ENCODE peak calls at places on chromosomes 1 and 21, in six cellular contexts. One of them, this sample, is unnamed.

GRCh38 chr1:50605186-50605875 is 182.1 kb upstream of the DMRTA2 start:
- DNase-seq in hepatocyte: peak
- DNase-seq in BJ: no peak
- DNase-seq in astrocyte: peak
- DNase-seq in tibial artery: no peak
- DNase-seq in fibroblast of mammary gland: peak
- DNase-seq in this sample: peak

GRCh38 chr1:33257759-33258712 is 1.7 kb downstream of the ZNF362 start:
- DNase-seq in hepatocyte: peak
- DNase-seq in BJ: no peak
- DNase-seq in astrocyte: no peak
- DNase-seq in tibial artery: no peak
- DNase-seq in fibroblast of mammary gland: no peak
- DNase-seq in this sample: no peak

GRCh38 chr1:192892934-192893333 is 84.1 kb downstream of the RGS2 start:
- DNase-seq in hepatocyte: no peak
- DNase-seq in BJ: no peak
- DNase-seq in astrocyte: no peak
- DNase-seq in tibial artery: no peak
- DNase-seq in fibroblast of mammary gland: no peak
- DNase-seq in this sample: no peak

GRCh38 chr1:216186816-216187215 is 236.4 kb downstream of the USH2A start:
- DNase-seq in hepatocyte: peak
- DNase-seq in BJ: no peak
- DNase-seq in astrocyte: peak
- DNase-seq in tibial artery: no peak
- DNase-seq in fibroblast of mammary gland: peak
- DNase-seq in this sample: no peak

GRCh38 chr1:67853704-67854103 is 20.4 kb upstream of the GNG12 start:
- DNase-seq in hepatocyte: peak
- DNase-seq in BJ: no peak
- DNase-seq in astrocyte: peak
- DNase-seq in tibial artery: no peak
- DNase-seq in fibroblast of mammary gland: peak
- DNase-seq in this sample: peak

GRCh38 chr1:2602866-2603520 is 16.4 kb downstream of the PRXL2B start:
- DNase-seq in hepatocyte: no peak
- DNase-seq in BJ: no peak
- DNase-seq in astrocyte: no peak
- DNase-seq in tibial artery: no peak
- DNase-seq in fibroblast of mammary gland: no peak
- DNase-seq in this sample: no peak

GRCh38 chr1:1037366-1038327 is 17.7 kb downstream of the AGRN start:
- DNase-seq in hepatocyte: no peak
- DNase-seq in BJ: no peak
- DNase-seq in astrocyte: no peak
- DNase-seq in tibial artery: no peak
- DNase-seq in fibroblast of mammary gland: no peak
- DNase-seq in this sample: no peak

GRCh38 chr21:15742052-15742451 is 12.3 kb downstream of the USP25 start:
- DNase-seq in hepatocyte: no peak
- DNase-seq in BJ: no peak
- DNase-seq in astrocyte: peak
- DNase-seq in tibial artery: no peak
- DNase-seq in fibroblast of mammary gland: no peak
- DNase-seq in this sample: no peak

GRCh38 chr1:33609739-33610138 is 137.3 kb downstream of the ZSCAN20 start:
- DNase-seq in hepatocyte: no peak
- DNase-seq in BJ: no peak
- DNase-seq in astrocyte: no peak
- DNase-seq in tibial artery: no peak
- DNase-seq in fibroblast of mammary gland: no peak
- DNase-seq in this sample: no peak

GRCh38 chr21:45136927-45137611 is 62.7 kb downstream of the ADARB1 start:
- DNase-seq in hepatocyte: peak
- DNase-seq in BJ: peak
- DNase-seq in astrocyte: peak
- DNase-seq in tibial artery: peak
- DNase-seq in fibroblast of mammary gland: peak
- DNase-seq in this sample: peak

GRCh38 chr1:181531441-181531840 is 48.1 kb downstream of the CACNA1E start:
- DNase-seq in hepatocyte: no peak
- DNase-seq in BJ: no peak
- DNase-seq in astrocyte: no peak
- DNase-seq in tibial artery: no peak
- DNase-seq in fibroblast of mammary gland: no peak
- DNase-seq in this sample: no peak
- TF ChIP-seq CTCF in hepatocyte: no peak
- TF ChIP-seq CTCF in BJ: no peak
- TF ChIP-seq CTCF in astrocyte: no peak
- TF ChIP-seq CTCF in tibial artery: no peak
- TF ChIP-seq CTCF in fibroblast of mammary gland: no peak
- TF ChIP-seq CTCF in this sample: no peak

GRCh38 chr21:34536820-34537219 is 24.8 kb upstream of the KCNE1 start:
- DNase-seq in hepatocyte: peak
- DNase-seq in BJ: no peak
- DNase-seq in astrocyte: peak
- DNase-seq in tibial artery: no peak
- DNase-seq in fibroblast of mammary gland: no peak
- DNase-seq in this sample: no peak
- H3K4me3 ChIP-seq in hepatocyte: no peak
- H3K4me3 ChIP-seq in BJ: no peak
- H3K4me3 ChIP-seq in astrocyte: no peak
- H3K4me3 ChIP-seq in tibial artery: no peak
- H3K4me3 ChIP-seq in fibroblast of mammary gland: no peak
- H3K4me3 ChIP-seq in this sample: no peak

GRCh38 chr1:59718064-59718988 is 96.4 kb upstream of the HOOK1 start:
- DNase-seq in hepatocyte: peak
- DNase-seq in BJ: no peak
- DNase-seq in astrocyte: no peak
- DNase-seq in tibial artery: no peak
- DNase-seq in fibroblast of mammary gland: peak
- DNase-seq in this sample: no peak
- TF ChIP-seq CTCF in hepatocyte: peak
- TF ChIP-seq CTCF in BJ: peak
- TF ChIP-seq CTCF in astrocyte: peak
- TF ChIP-seq CTCF in tibial artery: peak
- TF ChIP-seq CTCF in fibroblast of mammary gland: peak
- TF ChIP-seq CTCF in this sample: peak

GRCh38 chr21:38789275-38789674 is 16.5 kb upstream of the ETS2 start:
- DNase-seq in hepatocyte: no peak
- DNase-seq in BJ: no peak
- DNase-seq in astrocyte: no peak
- DNase-seq in tibial artery: no peak
- DNase-seq in fibroblast of mammary gland: no peak
- DNase-seq in this sample: no peak

GRCh38 chr21:38790038-38790437 is 15.7 kb upstream of the ETS2 start:
- DNase-seq in hepatocyte: no peak
- DNase-seq in BJ: no peak
- DNase-seq in astrocyte: no peak
- DNase-seq in tibial artery: no peak
- DNase-seq in fibroblast of mammary gland: no peak
- DNase-seq in this sample: no peak

GRCh38 chr21:38788275-38788911 is 17.3 kb upstream of the ETS2 start:
- DNase-seq in hepatocyte: no peak
- DNase-seq in BJ: no peak
- DNase-seq in astrocyte: no peak
- DNase-seq in tibial artery: no peak
- DNase-seq in fibroblast of mammary gland: no peak
- DNase-seq in this sample: no peak

GRCh38 chr21:38793060-38793459 is 12.7 kb upstream of the ETS2 start:
- DNase-seq in hepatocyte: no peak
- DNase-seq in BJ: no peak
- DNase-seq in astrocyte: no peak
- DNase-seq in tibial artery: no peak
- DNase-seq in fibroblast of mammary gland: no peak
- DNase-seq in this sample: no peak

DNA sequence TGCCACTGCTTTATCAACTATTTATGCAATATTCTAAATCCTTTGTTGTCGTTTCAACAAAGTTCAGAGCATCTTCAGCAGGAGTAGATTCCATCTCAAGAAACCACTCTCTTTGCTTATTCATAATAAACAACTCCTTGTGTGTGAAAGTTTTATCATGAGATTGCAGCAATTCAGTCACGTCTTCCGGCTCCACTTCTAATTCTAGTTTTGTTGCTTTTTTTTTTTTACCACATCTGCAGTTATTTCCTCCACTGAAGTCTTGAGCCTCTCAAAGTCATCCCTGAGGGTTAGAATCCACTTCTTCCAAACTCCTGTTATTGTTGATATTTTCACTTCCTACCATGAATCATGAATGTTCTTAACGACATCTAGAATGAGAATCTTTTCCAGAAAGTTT is 14.8 kb upstream of the ETS2 start:
- DNase-seq in hepatocyte: no peak
- DNase-seq in BJ: no peak
- DNase-seq in astrocyte: no peak
- DNase-seq in tibial artery: no peak
- DNase-seq in fibroblast of mammary gland: no peak
- DNase-seq in this sample: no peak
- H3K4me3 ChIP-seq in hepatocyte: no peak
- H3K4me3 ChIP-seq in BJ: no peak
- H3K4me3 ChIP-seq in astrocyte: no peak
- H3K4me3 ChIP-seq in tibial artery: no peak
- H3K4me3 ChIP-seq in fibroblast of mammary gland: no peak
- H3K4me3 ChIP-seq in this sample: no peak

GRCh38 chr21:36676039-36676950 is 22.6 kb upstream of the SIM2 start:
- DNase-seq in hepatocyte: no peak
- DNase-seq in BJ: no peak
- DNase-seq in astrocyte: no peak
- DNase-seq in tibial artery: no peak
- DNase-seq in fibroblast of mammary gland: no peak
- DNase-seq in this sample: no peak
- TF ChIP-seq CTCF in hepatocyte: no peak
- TF ChIP-seq CTCF in BJ: no peak
- TF ChIP-seq CTCF in astrocyte: no peak
- TF ChIP-seq CTCF in tibial artery: no peak
- TF ChIP-seq CTCF in fibroblast of mammary gland: no peak
- TF ChIP-seq CTCF in this sample: no peak

GRCh38 chr1:78490861-78491310 is at the start of gene PTGFR:
- DNase-seq in hepatocyte: peak
- DNase-seq in BJ: no peak
- DNase-seq in astrocyte: peak
- DNase-seq in tibial artery: peak
- DNase-seq in fibroblast of mammary gland: peak
- DNase-seq in this sample: no peak

GRCh38 chr1:78497196-78497595 is 6.4 kb downstream of the PTGFR start:
- DNase-seq in hepatocyte: no peak
- DNase-seq in BJ: no peak
- DNase-seq in astrocyte: peak
- DNase-seq in tibial artery: no peak
- DNase-seq in fibroblast of mammary gland: no peak
- DNase-seq in this sample: no peak

GRCh38 chr1:78492376-78492950 is 1.7 kb downstream of the PTGFR start:
- DNase-seq in hepatocyte: peak
- DNase-seq in BJ: no peak
- DNase-seq in astrocyte: no peak
- DNase-seq in tibial artery: peak
- DNase-seq in fibroblast of mammary gland: peak
- DNase-seq in this sample: no peak

GRCh38 chr1:78493456-78493855 is 2.7 kb downstream of the PTGFR start:
- DNase-seq in hepatocyte: no peak
- DNase-seq in BJ: no peak
- DNase-seq in astrocyte: no peak
- DNase-seq in tibial artery: no peak
- DNase-seq in fibroblast of mammary gland: peak
- DNase-seq in this sample: no peak

DNA sequence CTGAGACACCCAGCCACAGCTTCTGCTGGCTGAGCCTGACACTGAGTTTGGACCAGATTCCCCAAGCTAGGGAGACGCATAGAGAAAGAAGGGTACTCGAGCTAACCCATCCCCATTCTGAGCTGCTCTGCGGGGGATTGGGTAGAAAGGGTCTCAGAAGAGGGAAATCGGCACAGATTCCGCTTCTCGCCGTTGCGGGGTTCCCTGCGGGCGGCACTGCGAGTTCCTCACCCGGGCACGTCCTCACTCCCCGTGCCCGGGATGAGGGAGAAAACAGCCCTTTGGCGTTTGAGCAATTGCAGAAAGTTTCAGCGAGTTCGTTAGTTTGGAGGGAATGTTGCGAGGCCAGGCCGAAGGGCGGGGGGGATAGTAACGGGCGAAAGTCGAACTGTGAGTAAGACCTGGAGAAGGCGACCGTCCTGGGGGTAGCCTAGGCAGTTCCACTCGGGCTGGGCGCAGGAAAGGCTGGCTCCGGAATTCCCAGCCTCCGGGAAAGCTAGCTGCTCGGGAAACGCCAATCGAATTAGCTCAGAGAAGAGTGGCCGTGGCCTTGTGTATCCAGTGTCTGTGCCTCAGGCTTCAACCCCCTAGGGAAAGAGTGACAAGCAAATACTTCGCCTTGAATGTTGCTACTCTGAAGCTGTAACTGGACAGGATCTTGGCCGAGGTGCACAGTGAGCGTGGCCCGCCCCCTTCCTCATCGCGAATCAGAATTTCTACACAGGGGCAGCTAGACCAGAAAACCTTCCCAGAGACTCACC is 717 bp downstream of the PTGFR start:
- DNase-seq in hepatocyte: peak
- DNase-seq in BJ: no peak
- DNase-seq in astrocyte: peak
- DNase-seq in tibial artery: peak
- DNase-seq in fibroblast of mammary gland: peak
- DNase-seq in this sample: no peak
- H3K4me3 ChIP-seq in hepatocyte: peak
- H3K4me3 ChIP-seq in BJ: peak
- H3K4me3 ChIP-seq in astrocyte: peak
- H3K4me3 ChIP-seq in tibial artery: peak
- H3K4me3 ChIP-seq in fibroblast of mammary gland: peak
- H3K4me3 ChIP-seq in this sample: peak

DNA sequence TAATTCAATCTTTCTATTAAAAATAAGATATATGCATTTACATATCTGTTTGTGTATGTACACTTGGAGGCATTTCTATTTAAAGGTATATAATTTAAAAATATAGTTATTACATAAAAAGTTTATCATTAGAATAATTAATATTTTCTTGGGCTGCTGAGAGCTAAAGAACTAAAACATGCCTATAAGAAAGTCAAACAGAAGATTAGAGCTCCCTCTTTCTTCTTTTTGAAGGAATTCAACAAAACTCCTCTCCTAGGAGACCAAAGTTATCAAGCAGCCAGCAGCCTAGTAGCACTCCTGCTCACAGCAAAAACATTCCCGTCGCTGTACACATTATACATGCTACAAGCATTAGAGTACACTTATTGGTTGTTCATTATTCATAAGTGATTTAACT is 216.5 kb downstream of the VAV3 start:
- DNase-seq in hepatocyte: peak
- DNase-seq in BJ: no peak
- DNase-seq in astrocyte: peak
- DNase-seq in tibial artery: no peak
- DNase-seq in fibroblast of mammary gland: peak
- DNase-seq in this sample: no peak
- TF ChIP-seq CTCF in hepatocyte: peak
- TF ChIP-seq CTCF in BJ: peak
- TF ChIP-seq CTCF in astrocyte: peak
- TF ChIP-seq CTCF in tibial artery: no peak
- TF ChIP-seq CTCF in fibroblast of mammary gland: peak
- TF ChIP-seq CTCF in this sample: peak

This sample was measured in HFF-Myc.